ENCODE peak calls at places on chromosomes 6 and 20, in eight cellular contexts. M is brain microvascular endothelial cell; V is vagina; J is ovary; F is GM23248; R is transverse colon; D is CD8-positive, alpha-beta T cell; P is uterus. Z is an unnamed sample.

GRCh38 chr6:21873562-21873961 is 280.0 kb downstream of the SOX4 start:
- DNase-seq in V (no peak), R (peak; percentile 12), F (peak; percentile 94), P (peak; percentile 54), J (peak; percentile 31), D (no peak), M (peak; percentile 4), Z (peak; percentile 68)

GRCh38 chr6:93584280-93584679 is 164.9 kb upstream of the EPHA7 start:
- DNase-seq in F (no peak), M (no peak), J (no peak), R (no peak), V (no peak), P (no peak), D (no peak), Z (no peak)

GRCh38 chr6:100968934-100969333 is 87.8 kb upstream of the ASCC3 start:
- DNase-seq in J (no peak), F (no peak), M (no peak), R (no peak), V (no peak), P (no peak), D (no peak), Z (no peak)

GRCh38 chr20:38300433-38300832 is 3.5 kb upstream of the BPI start:
- DNase-seq in P (no peak), V (no peak), M (no peak), D (no peak), R (no peak), J (no peak), F (no peak), Z (no peak)

GRCh38 chr6:52375780-52376556 is 14.0 kb downstream of the PAQR8 start:
- DNase-seq in D (no peak), P (no peak), R (no peak), V (no peak), M (no peak), F (no peak), J (no peak), Z (no peak)

GRCh38 chr6:23013776-23014175 is 444.4 kb downstream of the HDGFL1 start:
- DNase-seq in R (no peak), F (peak; percentile 64), V (no peak), D (no peak), P (no peak), M (no peak), J (no peak), Z (no peak)

GRCh38 chr6:146433881-146434741 is 109.5 kb upstream of the RAB32 start:
- DNase-seq in P (no peak), J (no peak), D (no peak), M (no peak), R (no peak), V (no peak), F (peak; percentile 51), Z (peak; percentile 76)

GRCh38 chr6:158958504-158959386 is 41.3 kb downstream of the RSPH3 start:
- DNase-seq in M (no peak), R (peak; percentile 21), J (no peak), V (no peak), D (no peak), F (no peak), P (no peak), Z (no peak)

GRCh38 chr6:119312875-119313338 is 36.7 kb downstream of the MAN1A1 start:
- DNase-seq in M (no peak), P (no peak), V (no peak), J (no peak), D (no peak), F (no peak), R (peak; percentile 15), Z (no peak)

DNA sequence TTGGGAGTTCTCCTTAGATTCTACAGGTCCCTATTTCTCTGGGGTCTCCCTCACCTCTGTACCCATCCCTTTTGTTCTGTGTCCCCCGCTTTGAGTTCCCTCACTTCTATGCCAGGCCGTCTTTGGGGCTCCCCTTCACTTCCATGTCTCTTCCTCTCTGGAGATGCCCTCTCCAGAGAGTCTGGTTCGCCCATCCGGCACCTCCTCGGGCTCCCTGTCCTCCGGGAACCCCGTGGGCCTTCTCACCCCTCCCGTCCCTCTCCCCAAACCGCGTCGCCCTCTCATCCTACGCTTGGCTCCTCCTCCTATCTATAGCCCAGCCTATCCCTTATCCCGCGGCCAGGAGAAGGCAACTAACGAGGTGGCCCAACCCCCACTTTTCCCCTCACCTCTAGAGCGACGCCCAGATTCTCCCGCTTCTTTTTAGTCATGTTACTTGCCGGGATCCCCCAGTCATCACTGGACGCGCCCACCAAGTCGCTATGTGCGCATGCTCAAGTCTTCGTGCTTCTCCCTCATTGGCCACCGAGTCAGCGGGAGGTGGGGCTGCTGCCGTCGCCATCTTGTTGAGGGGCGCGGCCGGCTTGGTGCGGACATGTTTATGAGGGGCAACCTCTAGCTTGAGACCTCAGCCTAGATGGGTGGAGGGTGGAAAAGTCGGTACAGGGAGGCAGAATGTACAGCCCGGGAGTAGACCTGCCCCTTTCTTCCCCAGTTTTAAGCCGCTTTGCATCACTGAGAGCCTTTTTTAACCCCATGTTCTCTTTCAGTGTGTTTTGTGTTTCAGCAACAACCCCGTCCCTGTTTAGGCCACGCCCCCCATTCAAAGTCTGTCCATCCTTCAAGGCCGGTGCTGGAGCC is at the start of gene CCDC167:
- DNase-seq in M (peak; percentile 95), P (peak; percentile 93), F (peak; percentile 99), V (peak; percentile 94), D (peak; percentile 95), J (peak; percentile 92), R (peak; percentile 95), Z (peak; percentile 97)
- H3K4me3 ChIP-seq in M (peak within 1 kb of the TSS; percentile 78), P (peak within 1 kb of the TSS; percentile 51), F (peak within 1 kb of the TSS; percentile 83), V (peak within 1 kb of the TSS; percentile 64), D (peak within 1 kb of the TSS; percentile 86), J (peak within 1 kb of the TSS; percentile 63), R (peak within 1 kb of the TSS; percentile 57), Z (peak within 1 kb of the TSS; percentile 48)

DNA sequence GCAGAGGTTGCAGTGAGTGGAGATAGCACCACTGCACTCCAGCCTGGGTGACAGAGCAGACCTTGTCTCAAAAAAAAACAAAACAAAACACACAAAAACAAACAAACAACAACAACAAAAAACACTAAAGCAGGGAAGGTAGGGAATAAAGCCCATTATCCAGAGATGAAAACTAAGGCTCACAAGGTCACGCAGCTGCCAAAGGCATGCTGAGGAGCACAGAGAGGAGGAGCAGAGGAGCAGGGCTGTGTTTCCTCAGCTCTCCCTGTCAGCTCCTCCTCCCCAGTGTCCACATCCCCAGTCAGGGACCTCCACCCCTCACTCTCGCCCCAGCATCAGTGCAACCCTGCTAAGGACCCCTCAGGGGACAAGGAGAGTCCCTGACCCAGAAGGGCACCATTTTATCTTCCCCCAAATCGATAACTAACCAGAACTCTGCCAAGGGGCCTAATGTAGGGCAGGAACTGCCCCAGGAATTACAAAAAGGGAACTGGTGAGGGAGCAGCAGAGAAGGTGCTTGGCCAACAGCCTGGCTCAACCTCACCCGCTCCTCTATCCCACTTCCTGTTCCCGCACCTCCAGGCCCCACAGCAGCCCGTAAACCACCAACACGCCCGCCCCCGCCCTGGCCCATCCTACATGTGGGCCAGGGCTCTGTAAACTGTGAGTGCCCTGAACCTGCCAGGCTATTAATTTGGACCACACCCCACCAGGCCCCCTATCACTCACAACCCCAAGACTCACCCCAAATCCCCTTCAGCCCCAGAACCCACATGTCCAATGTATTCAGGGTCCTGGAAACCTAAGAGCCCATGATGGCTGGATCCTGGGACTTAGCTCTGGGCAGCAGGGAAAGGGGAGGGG is 9.0 kb downstream of the TEAD3 start:
- DNase-seq in D (no peak), R (peak; percentile 84), J (peak; percentile 65), M (no peak), P (peak; percentile 63), V (no peak), F (peak; percentile 37), Z (no peak)
- H3K36me3 ChIP-seq in D (no peaks in the 10 kb centered on the region), R (no peaks in the 10 kb centered on the region), J (no peaks in the 10 kb centered on the region), M (peaks cover 3% of the 10 kb centered on the region), P (no peaks in the 10 kb centered on the region), V (no peaks in the 10 kb centered on the region), F (no peaks in the 10 kb centered on the region), Z (no peaks in the 10 kb centered on the region)

GRCh38 chr20:59214619-59215547 is 51.3 kb downstream of the ZNF831 start:
- DNase-seq in J (no peak), D (no peak), V (peak; percentile 16), M (no peak), P (no peak), R (no peak), F (peak; percentile 2), Z (no peak)

GRCh38 chr20:59207742-59208357 is 44.2 kb downstream of the ZNF831 start:
- DNase-seq in F (peak; percentile 56), R (peak; percentile 81), M (no peak), J (no peak), D (peak; percentile 73), P (no peak), V (no peak), Z (peak; percentile 66)

GRCh38 chr20:59207235-59207634 is 43.6 kb downstream of the ZNF831 start:
- DNase-seq in F (no peak), P (no peak), M (no peak), R (no peak), V (no peak), D (no peak), J (no peak), Z (no peak)

GRCh38 chr20:59214083-59214482 is 50.5 kb downstream of the ZNF831 start:
- DNase-seq in M (no peak), R (no peak), J (no peak), P (no peak), D (no peak), V (no peak), F (no peak), Z (no peak)

DNA sequence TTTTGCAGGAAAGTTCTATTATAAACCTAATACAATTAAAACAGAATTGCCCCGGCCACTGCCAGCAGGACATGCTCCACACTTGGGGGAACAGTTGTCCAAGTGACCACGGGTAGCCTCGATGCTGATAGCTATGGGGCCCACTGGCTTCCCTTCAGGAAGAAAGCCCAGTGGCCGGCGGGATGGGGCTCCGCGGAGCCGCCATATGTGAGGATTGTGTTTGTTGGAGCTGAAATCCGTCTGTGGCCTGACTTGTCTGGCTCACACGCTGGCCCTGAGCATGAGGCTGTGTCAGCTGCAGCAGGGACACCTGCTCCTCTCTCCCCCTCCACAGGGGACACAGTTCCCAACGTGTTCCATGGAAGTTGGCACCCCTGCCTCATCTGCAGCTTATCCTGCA is 46.6 kb downstream of the ZNF831 start:
- DNase-seq in V (no peak), R (no peak), P (no peak), M (no peak), J (no peak), F (no peak), D (no peak), Z (no peak)
- H3K27ac ChIP-seq in V (no peak overlapping the region), R (no peak overlapping the region), P (no peak overlapping the region), M (no peak overlapping the region), J (no peak overlapping the region), F (no peak overlapping the region), D (no peak overlapping the region), Z (no peak overlapping the region)

DNA sequence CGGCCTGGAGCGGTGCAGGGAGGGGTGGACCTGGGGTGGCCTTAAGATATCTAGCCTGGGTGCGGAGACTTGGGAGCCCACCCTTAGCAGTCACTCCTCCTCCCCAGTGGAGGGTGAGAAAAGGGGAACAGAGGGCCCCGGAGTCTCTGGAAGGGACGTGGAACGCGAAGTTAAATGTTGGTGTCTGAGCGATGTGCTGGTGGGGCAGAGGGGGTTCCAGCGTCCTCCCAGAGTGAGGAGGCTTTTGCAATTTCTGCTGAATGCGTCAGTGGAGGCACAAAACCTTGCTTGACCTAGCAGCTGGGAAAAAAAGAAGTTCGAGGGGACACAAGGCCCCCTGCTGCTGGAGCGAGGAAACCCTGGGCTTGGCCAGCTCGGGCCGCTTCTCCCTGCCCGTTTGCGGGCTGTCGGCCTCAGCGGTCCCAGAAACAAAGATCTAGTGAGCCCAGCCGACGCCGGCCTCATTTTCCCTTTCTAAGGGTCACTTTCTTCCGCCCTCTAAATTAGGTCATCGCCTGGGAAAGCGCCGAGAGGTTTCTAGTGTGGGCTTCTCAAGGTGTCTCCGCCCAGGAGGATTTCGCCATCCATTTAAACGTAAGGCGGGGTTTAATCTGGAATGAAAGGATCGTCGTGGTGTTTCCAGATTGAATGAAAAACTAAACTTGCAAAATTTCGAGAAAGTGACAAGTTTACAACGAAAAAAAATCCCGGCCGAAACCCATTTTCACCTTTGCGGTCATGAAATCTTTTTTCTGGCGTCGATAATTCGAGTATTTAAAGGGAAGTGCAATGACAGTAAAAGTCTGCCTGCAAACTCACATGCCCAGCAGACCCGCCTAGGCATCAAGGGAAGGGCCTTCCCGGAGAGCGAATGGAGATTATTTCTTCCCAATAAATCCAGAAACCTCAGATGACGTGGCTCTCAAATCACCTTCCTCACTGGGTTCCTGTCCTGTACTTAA is 4.5 kb downstream of the OLIG3 start:
- DNase-seq in D (no peak), R (no peak), F (no peak), V (no peak), M (no peak), J (no peak), P (no peak), Z (no peak)
- H3K4me3 ChIP-seq in D (no peak overlapping the region), R (no peak overlapping the region), F (no peak overlapping the region), V (no peak overlapping the region), M (no peak overlapping the region), J (no peak overlapping the region), P (no peak overlapping the region), Z (no peak overlapping the region)

Z was measured in aorta.